ENCODE peak calls at places on chromosomes 11 and 22, in five cellular contexts. One of them, this sample, is unnamed.

GRCh38 chr11:17778956-17779860 is 44.6 kb downstream of the KCNC1 start:
- DNase-seq in kidney: peak
- DNase-seq in dorsolateral prefrontal cortex: no peak
- DNase-seq in AG04450: no peak
- DNase-seq in epithelial cell of proximal tubule: no peak
- DNase-seq in this sample: no peak

GRCh38 chr11:1458340-1459218 is 28.0 kb downstream of the MOB2 start:
- DNase-seq in kidney: peak
- DNase-seq in dorsolateral prefrontal cortex: peak
- DNase-seq in AG04450: no peak
- DNase-seq in epithelial cell of proximal tubule: no peak
- DNase-seq in this sample: no peak

GRCh38 chr22:46122511-46122971 is 27.8 kb upstream of the PPARA start:
- DNase-seq in kidney: peak
- DNase-seq in dorsolateral prefrontal cortex: peak
- DNase-seq in AG04450: no peak
- DNase-seq in epithelial cell of proximal tubule: no peak
- DNase-seq in this sample: peak

GRCh38 chr22:46879083-46879482 is 116.6 kb downstream of the TBC1D22A start:
- DNase-seq in kidney: no peak
- DNase-seq in dorsolateral prefrontal cortex: no peak
- DNase-seq in AG04450: no peak
- DNase-seq in epithelial cell of proximal tubule: no peak
- DNase-seq in this sample: peak

GRCh38 chr22:44391481-44392445 is 79.0 kb upstream of the SHISAL1 start:
- DNase-seq in kidney: peak
- DNase-seq in dorsolateral prefrontal cortex: no peak
- DNase-seq in AG04450: no peak
- DNase-seq in epithelial cell of proximal tubule: no peak
- DNase-seq in this sample: no peak

GRCh38 chr11:122019908-122020694 is 95.9 kb downstream of the BLID start:
- DNase-seq in kidney: no peak
- DNase-seq in dorsolateral prefrontal cortex: no peak
- DNase-seq in AG04450: no peak
- DNase-seq in epithelial cell of proximal tubule: no peak
- DNase-seq in this sample: no peak

GRCh38 chr11:116928102-116928777 is 90.8 kb upstream of the APOA1 start:
- DNase-seq in kidney: no peak
- DNase-seq in dorsolateral prefrontal cortex: no peak
- DNase-seq in AG04450: no peak
- DNase-seq in epithelial cell of proximal tubule: no peak
- DNase-seq in this sample: no peak

GRCh38 chr11:6647836-6648235 is 7.8 kb downstream of the DCHS1 start:
- DNase-seq in kidney: no peak
- DNase-seq in dorsolateral prefrontal cortex: no peak
- DNase-seq in AG04450: no peak
- DNase-seq in epithelial cell of proximal tubule: no peak
- DNase-seq in this sample: no peak

GRCh38 chr22:26321469-26321913 is 107.6 kb upstream of the ASPHD2 start:
- DNase-seq in kidney: no peak
- DNase-seq in dorsolateral prefrontal cortex: peak
- DNase-seq in AG04450: no peak
- DNase-seq in epithelial cell of proximal tubule: no peak
- DNase-seq in this sample: peak

GRCh38 chr11:81804858-81805257 is 928.8 kb downstream of the FAM181B start:
- DNase-seq in kidney: no peak
- DNase-seq in dorsolateral prefrontal cortex: no peak
- DNase-seq in AG04450: no peak
- DNase-seq in epithelial cell of proximal tubule: no peak
- DNase-seq in this sample: no peak

GRCh38 chr22:24376606-24377005 is 50.8 kb upstream of the ADORA2A start:
- DNase-seq in kidney: no peak
- DNase-seq in dorsolateral prefrontal cortex: no peak
- DNase-seq in AG04450: no peak
- DNase-seq in epithelial cell of proximal tubule: no peak
- DNase-seq in this sample: no peak

GRCh38 chr11:12430912-12431311 is 53.5 kb downstream of the PARVA start:
- DNase-seq in kidney: no peak
- DNase-seq in dorsolateral prefrontal cortex: no peak
- DNase-seq in AG04450: peak
- DNase-seq in epithelial cell of proximal tubule: no peak
- DNase-seq in this sample: peak

GRCh38 chr11:128632151-128632791 is 44.9 kb upstream of the ETS1 start:
- DNase-seq in kidney: no peak
- DNase-seq in dorsolateral prefrontal cortex: no peak
- DNase-seq in AG04450: peak
- DNase-seq in epithelial cell of proximal tubule: no peak
- DNase-seq in this sample: peak

GRCh38 chr22:32587449-32587848 is 112.8 kb downstream of the FBXO7 start:
- DNase-seq in kidney: no peak
- DNase-seq in dorsolateral prefrontal cortex: no peak
- DNase-seq in AG04450: no peak
- DNase-seq in epithelial cell of proximal tubule: no peak
- DNase-seq in this sample: peak

GRCh38 chr22:30015229-30015797 is 65.0 kb upstream of the HORMAD2 start:
- DNase-seq in kidney: no peak
- DNase-seq in dorsolateral prefrontal cortex: no peak
- DNase-seq in AG04450: no peak
- DNase-seq in epithelial cell of proximal tubule: no peak
- DNase-seq in this sample: peak

GRCh38 chr11:124799384-124800225 is 601 bp downstream of the MSANTD2 start:
- DNase-seq in kidney: peak
- DNase-seq in dorsolateral prefrontal cortex: peak
- DNase-seq in AG04450: no peak
- DNase-seq in epithelial cell of proximal tubule: no peak
- DNase-seq in this sample: no peak

GRCh38 chr11:65425971-65426838 is 3.6 kb downstream of the NEAT1 start:
- DNase-seq in kidney: no peak
- DNase-seq in dorsolateral prefrontal cortex: no peak
- DNase-seq in AG04450: no peak
- DNase-seq in epithelial cell of proximal tubule: peak
- DNase-seq in this sample: peak

GRCh38 chr11:103637250-103637649 is 399.2 kb upstream of the DDI1 start:
- DNase-seq in kidney: no peak
- DNase-seq in dorsolateral prefrontal cortex: no peak
- DNase-seq in AG04450: no peak
- DNase-seq in epithelial cell of proximal tubule: no peak
- DNase-seq in this sample: peak
- TF ChIP-seq CTCF in kidney: no peak
- TF ChIP-seq CTCF in dorsolateral prefrontal cortex: no peak
- TF ChIP-seq CTCF in AG04450: peak
- TF ChIP-seq CTCF in epithelial cell of proximal tubule: peak
- TF ChIP-seq CTCF in this sample: no peak

GRCh38 chr11:31995031-31995430 is 95.8 kb upstream of the RCN1 start:
- DNase-seq in kidney: peak
- DNase-seq in dorsolateral prefrontal cortex: no peak
- DNase-seq in AG04450: no peak
- DNase-seq in epithelial cell of proximal tubule: no peak
- DNase-seq in this sample: no peak
- H3K4me3 ChIP-seq in kidney: no peak
- H3K4me3 ChIP-seq in dorsolateral prefrontal cortex: no peak
- H3K4me3 ChIP-seq in AG04450: no peak
- H3K4me3 ChIP-seq in epithelial cell of proximal tubule: no peak
- H3K4me3 ChIP-seq in this sample: no peak

DNA sequence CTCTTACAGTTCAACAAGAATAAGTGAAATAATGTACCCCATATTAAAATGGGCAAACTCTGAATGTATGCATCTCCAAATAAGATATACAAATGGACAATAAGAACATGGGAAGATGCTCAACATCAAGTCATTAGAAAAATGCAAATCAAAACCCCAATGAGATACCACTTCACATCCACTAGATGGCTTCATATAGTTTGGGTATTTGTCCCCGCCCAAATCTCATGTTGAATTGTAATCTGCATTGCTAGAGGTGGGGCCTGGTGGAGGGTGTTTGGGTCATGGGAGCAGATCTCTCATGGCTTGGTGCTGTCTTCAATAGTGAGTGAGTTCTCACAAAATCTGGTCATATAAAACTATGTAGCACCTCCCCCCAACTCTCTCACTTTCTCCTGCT is 5.7 kb downstream of the MPZL2 start:
- DNase-seq in kidney: no peak
- DNase-seq in dorsolateral prefrontal cortex: no peak
- DNase-seq in AG04450: no peak
- DNase-seq in epithelial cell of proximal tubule: no peak
- DNase-seq in this sample: no peak
- TF ChIP-seq CTCF in kidney: no peak
- TF ChIP-seq CTCF in dorsolateral prefrontal cortex: no peak
- TF ChIP-seq CTCF in AG04450: peak
- TF ChIP-seq CTCF in epithelial cell of proximal tubule: peak
- TF ChIP-seq CTCF in this sample: peak

GRCh38 chr22:27867958-27868737 is 50.9 kb downstream of the PITPNB start:
- DNase-seq in kidney: no peak
- DNase-seq in dorsolateral prefrontal cortex: no peak
- DNase-seq in AG04450: no peak
- DNase-seq in epithelial cell of proximal tubule: no peak
- DNase-seq in this sample: no peak
- H3K4me3 ChIP-seq in kidney: no peak
- H3K4me3 ChIP-seq in dorsolateral prefrontal cortex: no peak
- H3K4me3 ChIP-seq in AG04450: no peak
- H3K4me3 ChIP-seq in epithelial cell of proximal tubule: no peak
- H3K4me3 ChIP-seq in this sample: peak

GRCh38 chr11:32151036-32151435 is 60.2 kb downstream of the RCN1 start:
- DNase-seq in kidney: no peak
- DNase-seq in dorsolateral prefrontal cortex: no peak
- DNase-seq in AG04450: no peak
- DNase-seq in epithelial cell of proximal tubule: no peak
- DNase-seq in this sample: no peak

GRCh38 chr11:32152821-32153220 is 61.9 kb downstream of the RCN1 start:
- DNase-seq in kidney: no peak
- DNase-seq in dorsolateral prefrontal cortex: no peak
- DNase-seq in AG04450: no peak
- DNase-seq in epithelial cell of proximal tubule: no peak
- DNase-seq in this sample: no peak

GRCh38 chr11:32149748-32150147 is 58.9 kb downstream of the RCN1 start:
- DNase-seq in kidney: no peak
- DNase-seq in dorsolateral prefrontal cortex: no peak
- DNase-seq in AG04450: no peak
- DNase-seq in epithelial cell of proximal tubule: no peak
- DNase-seq in this sample: no peak

GRCh38 chr11:32153747-32154146 is 62.9 kb downstream of the RCN1 start:
- DNase-seq in kidney: no peak
- DNase-seq in dorsolateral prefrontal cortex: no peak
- DNase-seq in AG04450: no peak
- DNase-seq in epithelial cell of proximal tubule: no peak
- DNase-seq in this sample: no peak

GRCh38 chr11:32154275-32154674 is 63.4 kb downstream of the RCN1 start:
- DNase-seq in kidney: no peak
- DNase-seq in dorsolateral prefrontal cortex: no peak
- DNase-seq in AG04450: no peak
- DNase-seq in epithelial cell of proximal tubule: no peak
- DNase-seq in this sample: peak
- TF ChIP-seq CTCF in kidney: no peak
- TF ChIP-seq CTCF in dorsolateral prefrontal cortex: no peak
- TF ChIP-seq CTCF in AG04450: peak
- TF ChIP-seq CTCF in epithelial cell of proximal tubule: peak
- TF ChIP-seq CTCF in this sample: no peak

GRCh38 chr11:68013611-68014156 is 3.6 kb downstream of the ALDH3B1 start:
- DNase-seq in kidney: peak
- DNase-seq in dorsolateral prefrontal cortex: no peak
- DNase-seq in AG04450: no peak
- DNase-seq in epithelial cell of proximal tubule: no peak
- DNase-seq in this sample: no peak

GRCh38 chr11:68015467-68015866 is 5.3 kb downstream of the ALDH3B1 start:
- DNase-seq in kidney: no peak
- DNase-seq in dorsolateral prefrontal cortex: no peak
- DNase-seq in AG04450: no peak
- DNase-seq in epithelial cell of proximal tubule: no peak
- DNase-seq in this sample: no peak

GRCh38 chr11:68012843-68013610 is 2.9 kb downstream of the ALDH3B1 start:
- DNase-seq in kidney: peak
- DNase-seq in dorsolateral prefrontal cortex: no peak
- DNase-seq in AG04450: peak
- DNase-seq in epithelial cell of proximal tubule: peak
- DNase-seq in this sample: peak

GRCh38 chr11:68014966-68015447 is 4.9 kb downstream of the ALDH3B1 start:
- DNase-seq in kidney: no peak
- DNase-seq in dorsolateral prefrontal cortex: no peak
- DNase-seq in AG04450: no peak
- DNase-seq in epithelial cell of proximal tubule: no peak
- DNase-seq in this sample: no peak

GRCh38 chr11:68014157-68014965 is 4.2 kb downstream of the ALDH3B1 start:
- DNase-seq in kidney: peak
- DNase-seq in dorsolateral prefrontal cortex: no peak
- DNase-seq in AG04450: peak
- DNase-seq in epithelial cell of proximal tubule: no peak
- DNase-seq in this sample: peak
- H3K4me3 ChIP-seq in kidney: no peak
- H3K4me3 ChIP-seq in dorsolateral prefrontal cortex: no peak
- H3K4me3 ChIP-seq in AG04450: no peak
- H3K4me3 ChIP-seq in epithelial cell of proximal tubule: peak
- H3K4me3 ChIP-seq in this sample: no peak